ENCODE peak calls at places on chromosomes 16 and 17, in five cellular contexts. T, V, I, W and R are unnamed samples.

GRCh38 chr16:61146429-61146828 is 889.8 kb downstream of the CDH8 start:
- DNase-seq in T (no peak), V (no peak), I (no peak), W (no peak), R (no peak)

GRCh38 chr16:53429221-53429943 is 4.9 kb upstream of the RBL2 start:
- DNase-seq in T (peak; percentile 72), V (no peak), I (peak; percentile 63), W (no peak), R (peak; percentile 63)

GRCh38 chr17:78873519-78874340 is 29.3 kb downstream of the CEP295NL start:
- DNase-seq in T (peak; percentile 85), V (peak; percentile 38), I (no peak), W (no peak), R (no peak)

GRCh38 chr17:4658478-4659305 is 17.2 kb upstream of the ALOX15 start:
- DNase-seq in T (no peak), V (no peak), I (no peak), W (no peak), R (peak; percentile 21)

GRCh38 chr16:4393243-4393606 is 21.6 kb downstream of the VASN start:
- DNase-seq in T (no peak), V (no peak), I (no peak), W (no peak), R (no peak)

GRCh38 chr16:3538222-3538621 is 37.4 kb downstream of the CLUAP1 start:
- DNase-seq in T (no peak), V (no peak), I (no peak), W (no peak), R (no peak)

GRCh38 chr16:20897253-20897896 is 2.8 kb downstream of the DCUN1D3 start:
- DNase-seq in T (no peak), V (no peak), I (no peak), W (no peak), R (no peak)

GRCh38 chr17:72771734-72772133 is 320.8 kb downstream of the SLC39A11 start:
- DNase-seq in T (no peak), V (no peak), I (no peak), W (no peak), R (no peak)

GRCh38 chr17:39069114-39069756 is 82.2 kb downstream of the PLXDC1 start:
- DNase-seq in T (peak; percentile 37), V (no peak), I (no peak), W (peak; percentile 64), R (peak; percentile 47)

GRCh38 chr17:57600092-57600491 is 145.0 kb downstream of the CCDC182 start:
- DNase-seq in T (no peak), V (no peak), I (no peak), W (no peak), R (no peak)

GRCh38 chr17:59093702-59094231 is 12.9 kb downstream of the TRIM37 start:
- DNase-seq in T (peak; percentile 29), V (peak; percentile 43), I (no peak), W (no peak), R (peak; percentile 9)

GRCh38 chr17:27066315-27066714 is 227.6 kb upstream of the WSB1 start:
- DNase-seq in T (no peak), V (no peak), I (no peak), W (no peak), R (no peak)

GRCh38 chr17:44315760-44316731 is 7.6 kb downstream of the RUNDC3A start:
- DNase-seq in T (no peak), V (no peak), I (no peak), W (peak; percentile 28), R (peak; percentile 25)
- H3K9me3 ChIP-seq in T (no peaks in the 10 kb centered on the region), V (no peaks in the 10 kb centered on the region), I (no peaks in the 10 kb centered on the region), W (no peaks in the 10 kb centered on the region), R (no peaks in the 10 kb centered on the region)

GRCh38 chr16:2340564-2341455 is at the start of gene ABCA3:
- DNase-seq in T (peak; percentile 94), V (peak; percentile 92), I (peak; percentile 98), W (peak; percentile 91), R (peak; percentile 96)

GRCh38 chr16:2339521-2340484 is 725 bp downstream of the ABCA3 start:
- DNase-seq in T (peak; percentile 71), V (peak; percentile 40), I (peak; percentile 62), W (peak; percentile 75), R (peak; percentile 91)

GRCh38 chr16:2341456-2342447 is 1.2 kb upstream of the ABCA3 start:
- DNase-seq in T (peak; percentile 29), V (no peak), I (peak; percentile 63), W (no peak), R (no peak)

GRCh38 chr16:2337431-2338296 is 2.9 kb downstream of the ABCA3 start:
- DNase-seq in T (no peak), V (no peak), I (no peak), W (no peak), R (no peak)

DNA sequence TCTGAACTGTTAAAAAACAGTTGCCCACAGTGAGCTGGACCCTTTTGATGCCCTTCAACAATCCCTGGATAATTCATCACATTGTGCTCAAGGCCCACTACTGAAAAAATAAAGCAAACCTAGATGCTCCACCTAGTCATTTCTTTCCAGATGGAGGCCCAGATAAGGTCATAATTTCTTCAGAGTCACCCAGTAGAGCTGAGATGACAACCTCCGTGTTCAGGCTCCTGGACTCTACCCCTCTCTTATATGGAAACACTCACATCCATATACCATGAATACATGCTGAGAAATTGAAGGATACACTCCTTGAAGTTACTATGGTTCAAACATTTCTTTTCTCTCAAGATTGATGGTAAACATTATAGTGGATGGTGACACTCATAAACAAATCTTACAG is 2.7 kb upstream of the ABCA3 start:
- DNase-seq in T (no peak), V (no peak), I (no peak), W (no peak), R (no peak)
- H3K9me3 ChIP-seq in T (no peaks in the 10 kb centered on the region), V (no peaks in the 10 kb centered on the region), I (no peaks in the 10 kb centered on the region), W (no peaks in the 10 kb centered on the region), R (no peaks in the 10 kb centered on the region)

GRCh38 chr17:82948081-82948511 is 108.3 kb upstream of the ZNF750 start:
- DNase-seq in T (no peak), V (no peak), I (no peak), W (no peak), R (no peak)

GRCh38 chr17:82949361-82949760 is 109.5 kb upstream of the ZNF750 start:
- DNase-seq in T (no peak), V (no peak), I (no peak), W (no peak), R (no peak)

GRCh38 chr17:82947051-82947991 is 107.5 kb upstream of the ZNF750 start:
- DNase-seq in T (no peak), V (no peak), I (no peak), W (no peak), R (no peak)

GRCh38 chr17:82949984-82950383 is 110.2 kb upstream of the ZNF750 start:
- DNase-seq in T (no peak), V (no peak), I (no peak), W (no peak), R (no peak)

GRCh38 chr17:82948957-82949356 is 109.1 kb upstream of the ZNF750 start:
- DNase-seq in T (no peak), V (no peak), I (no peak), W (no peak), R (no peak)
- H3K9me3 ChIP-seq in T (no peaks in the 10 kb centered on the region), V (peaks cover 41% of the 10 kb centered on the region), I (no peaks in the 10 kb centered on the region), W (no peaks in the 10 kb centered on the region), R (peaks cover 16% of the 10 kb centered on the region)

GRCh38 chr16:69535123-69536050 is 30.4 kb upstream of the NFAT5 start:
- DNase-seq in T (no peak), V (no peak), I (no peak), W (no peak), R (no peak)
- H3K9me3 ChIP-seq in T (no peaks in the 10 kb centered on the region), V (no peaks in the 10 kb centered on the region), I (no peaks in the 10 kb centered on the region), W (no peaks in the 10 kb centered on the region), R (no peaks in the 10 kb centered on the region)